ENCODE peak calls at places on chromosomes 3 and 15, in four cellular contexts. X is mammary epithelial cell, K is neural progenitor cell, V is PC-9. T is an unnamed sample. For H3K79me2, the result is how much of the 10 kb centered on the place peaks cover.

GRCh38 chr15:22956257-22956979 is 23.8 kb downstream of the CYFIP1 start:
- DNase-seq in X (no peak), K (peak), V (no peak), T (no peak)

GRCh38 chr3:102078864-102079808 is 229.8 kb downstream of the NFKBIZ start:
- DNase-seq in X (no peak), K (peak), V (peak), T (peak)

GRCh38 chr3:71022552-71023335 is 560.8 kb downstream of the FOXP1 start:
- DNase-seq in X (peak), K (peak), V (no peak), T (no peak)

GRCh38 chr15:58148120-58148519 is 9.9 kb downstream of the AQP9 start:
- DNase-seq in X (no peak), K (no peak), V (no peak), T (no peak)

GRCh38 chr3:16512435-16513140 is 911 bp downstream of the RFTN1 start:
- DNase-seq in X (no peak), K (peak), V (no peak), T (no peak)

GRCh38 chr3:36924748-36925521 is 19.9 kb downstream of the TRANK1 start:
- DNase-seq in X (no peak), K (no peak), V (no peak), T (no peak)

GRCh38 chr3:2870714-2871353 is 239.3 kb downstream of the IL5RA start:
- DNase-seq in X (no peak), K (no peak), V (no peak), T (no peak)

GRCh38 chr15:78044407-78045155 is 32.9 kb downstream of the TBC1D2B start:
- DNase-seq in X (no peak), K (no peak), V (no peak), T (no peak)

GRCh38 chr3:49199244-49199899 is 28.0 kb downstream of the KLHDC8B start:
- DNase-seq in X (peak), K (no peak), V (no peak), T (no peak)

GRCh38 chr3:52196977-52197376 is 983 bp upstream of the ALAS1 start:
- DNase-seq in X (no peak), K (no peak), V (no peak), T (no peak)

GRCh38 chr3:48695113-48695753 is 9.5 kb upstream of the NCKIPSD start:
- DNase-seq in X (peak), K (peak), V (no peak), T (no peak)

GRCh38 chr3:152309535-152310317 is 41.0 kb downstream of the MBNL1 start:
- DNase-seq in X (peak), K (no peak), V (no peak), T (no peak)

GRCh38 chr3:12591456-12591855 is 34.6 kb downstream of the MKRN2 start:
- DNase-seq in X (no peak), K (no peak), V (no peak), T (no peak)

GRCh38 chr3:114231616-114232015 is 5.8 kb downstream of the ZNF80 start:
- DNase-seq in X (no peak), K (no peak), V (no peak), T (no peak)

GRCh38 chr3:87246662-87247061 is 19.6 kb downstream of the CHMP2B start:
- DNase-seq in X (no peak), K (no peak), V (no peak), T (no peak)

GRCh38 chr3:133591271-133591742 is 17.8 kb downstream of the CDV3 start:
- DNase-seq in X (peak), K (no peak), V (peak), T (no peak)

GRCh38 chr15:77180757-77181156 is 109.8 kb upstream of the TSPAN3 start:
- DNase-seq in X (peak), K (no peak), V (no peak), T (no peak)

GRCh38 chr3:8201886-8202285 is 299.7 kb upstream of the LMCD1 start:
- DNase-seq in X (no peak), K (peak), V (no peak), T (no peak)

GRCh38 chr3:52178537-52178936 is 19.4 kb upstream of the ALAS1 start:
- DNase-seq in X (no peak), K (no peak), V (no peak), T (no peak)

GRCh38 chr3:174331095-174331802 is 527.9 kb upstream of the NAALADL2 start:
- DNase-seq in X (no peak), K (no peak), V (no peak), T (no peak)

GRCh38 chr15:85992224-85992623 is 87.4 kb upstream of the AGBL1 start:
- DNase-seq in X (no peak), K (no peak), V (no peak), T (no peak)

GRCh38 chr3:184352149-184352785 is 9.1 kb downstream of the CLCN2 start:
- DNase-seq in X (no peak), K (no peak), V (no peak), T (no peak)

DNA sequence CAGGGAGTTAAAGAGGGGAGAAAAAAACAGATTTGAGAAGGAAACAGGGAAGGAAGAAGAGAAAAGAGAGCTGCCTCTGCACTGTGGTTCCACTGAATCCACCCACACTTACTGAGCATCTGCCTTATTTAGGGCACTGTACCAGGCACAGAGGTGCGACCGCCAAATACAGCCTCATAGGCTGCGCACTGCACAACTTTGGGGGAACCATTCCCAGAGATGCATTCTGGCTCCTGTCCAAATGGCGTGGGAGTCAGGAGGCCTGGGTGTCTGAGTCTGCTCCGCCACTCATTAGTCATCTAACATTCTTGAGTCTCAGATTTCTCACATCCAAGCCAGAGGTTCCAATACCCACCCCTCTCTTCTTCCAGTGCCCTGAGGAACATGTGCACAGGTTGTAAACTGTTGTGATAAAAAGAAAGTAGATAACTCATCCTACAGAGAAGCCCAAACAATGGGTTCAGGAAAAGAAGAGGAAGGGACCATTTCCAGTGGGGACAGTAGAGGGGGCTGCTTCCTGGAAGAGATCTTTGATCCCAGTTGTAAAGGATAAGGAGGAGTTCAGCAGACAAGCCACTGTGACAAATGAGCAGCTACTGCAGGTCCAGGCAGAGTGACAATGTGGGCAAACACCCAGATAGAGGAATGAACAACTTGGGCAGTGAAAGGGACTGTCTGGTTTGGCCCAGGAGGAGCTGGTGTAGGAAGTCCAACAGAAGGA is 254.6 kb downstream of the UACA start:
- DNase-seq in X (peak), K (peak), V (peak), T (no peak)
- TF ChIP-seq CTCF in X (no peak), K (peak), V (no peak), T (no peak)

GRCh38 chr3:11238057-11238456 is 34.1 kb upstream of the ATG7 start:
- DNase-seq in X (peak), K (no peak), V (peak), T (no peak)
- H3K4me2 ChIP-seq in X (peak), K (no peak), V (peak), T (no peak)

DNA sequence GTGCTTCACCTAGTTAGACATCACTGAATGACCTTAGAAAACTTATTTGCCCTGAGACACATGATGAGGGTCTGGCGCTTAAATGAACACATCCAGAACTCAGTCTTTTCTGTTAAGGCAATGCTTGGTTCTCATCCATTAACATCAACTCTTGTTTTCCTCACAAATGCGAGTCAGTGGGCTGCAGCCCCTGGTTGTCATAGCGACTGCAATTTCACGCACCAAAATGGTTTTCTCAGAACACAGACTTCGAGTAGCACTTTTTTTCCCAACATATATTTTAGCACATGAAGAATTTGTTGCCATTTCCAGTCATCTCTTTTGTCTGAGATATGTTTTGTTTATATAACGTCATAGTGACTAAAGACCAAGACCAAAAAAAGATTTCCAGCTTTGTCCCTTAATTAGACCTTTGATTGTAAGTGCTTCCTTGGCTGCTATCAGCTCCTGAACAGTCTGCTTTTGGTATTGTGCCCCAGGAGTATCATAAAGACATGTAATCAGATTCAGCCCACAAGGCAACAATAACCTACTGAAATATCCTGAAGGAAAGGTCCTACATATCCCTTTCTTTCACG is 68.5 kb downstream of the GPR176 start:
- DNase-seq in X (no peak), K (no peak), V (no peak), T (no peak)
- H3K79me2 ChIP-seq in X (under half), K (under half), V (under half), T (under half)

GRCh38 chr15:81161215-81161673 is 27.2 kb downstream of the CFAP161 start:
- DNase-seq in X (no peak), K (no peak), V (no peak), T (peak)

GRCh38 chr15:81165565-81165964 is 31.1 kb upstream of the IL16 start:
- DNase-seq in X (peak), K (no peak), V (no peak), T (no peak)

GRCh38 chr15:81161851-81162250 is 27.8 kb downstream of the CFAP161 start:
- DNase-seq in X (no peak), K (no peak), V (no peak), T (no peak)

GRCh38 chr15:81166949-81167816 is 29.5 kb upstream of the IL16 start:
- DNase-seq in X (no peak), K (no peak), V (no peak), T (no peak)

DNA sequence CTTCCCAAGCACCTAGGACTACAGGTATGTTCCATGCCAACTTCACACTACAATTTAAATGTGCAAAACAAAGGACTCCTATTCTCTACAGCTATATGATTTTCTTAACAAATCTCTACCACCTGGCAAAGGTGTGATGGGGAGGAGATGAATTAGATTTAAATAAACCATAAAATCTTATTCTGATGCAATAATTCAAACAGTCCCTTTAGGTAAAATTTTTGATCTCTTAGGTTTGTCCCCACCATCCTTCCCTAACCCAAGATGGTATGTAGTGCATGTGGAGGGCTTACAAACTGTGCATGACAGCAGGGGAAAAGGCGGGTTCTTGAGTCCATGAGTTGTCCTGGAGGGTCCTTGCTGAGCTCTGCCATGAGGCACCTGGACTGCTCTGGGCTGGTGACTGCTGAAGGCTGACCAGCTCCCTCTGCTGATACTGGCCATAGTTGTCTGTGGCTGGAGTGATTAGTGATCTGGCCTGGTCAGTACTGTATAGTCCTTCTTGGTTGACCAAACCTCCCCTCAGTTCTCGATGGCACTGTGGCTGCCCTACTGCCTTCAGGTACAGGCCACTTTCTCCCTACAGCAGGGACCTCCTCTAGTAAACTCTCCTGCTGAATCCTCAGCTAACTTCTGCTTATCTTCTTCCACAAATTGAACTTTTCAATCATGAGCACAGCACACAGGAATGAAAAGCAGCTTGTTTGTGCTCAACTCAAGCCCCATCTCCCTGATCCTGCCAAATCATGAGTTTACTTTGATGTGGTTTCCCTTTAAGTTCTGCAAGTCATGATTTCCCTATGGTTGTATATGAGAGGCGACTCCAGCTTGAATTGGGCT is 30.1 kb downstream of the CFAP161 start:
- DNase-seq in X (peak), K (peak), V (no peak), T (no peak)
- TF ChIP-seq CTCF in X (peak), K (no peak), V (no peak), T (peak)

GRCh38 chr15:74525328-74525727 is 15.7 kb upstream of the ARID3B start:
- DNase-seq in X (peak), K (no peak), V (no peak), T (no peak)

GRCh38 chr15:74529911-74530310 is 11.1 kb upstream of the ARID3B start:
- DNase-seq in X (peak), K (no peak), V (no peak), T (no peak)

GRCh38 chr15:74523982-74524381 is 17.0 kb upstream of the ARID3B start:
- DNase-seq in X (peak), K (no peak), V (peak), T (no peak)

GRCh38 chr15:74528876-74529275 is 12.1 kb upstream of the ARID3B start:
- DNase-seq in X (no peak), K (no peak), V (no peak), T (no peak)

DNA sequence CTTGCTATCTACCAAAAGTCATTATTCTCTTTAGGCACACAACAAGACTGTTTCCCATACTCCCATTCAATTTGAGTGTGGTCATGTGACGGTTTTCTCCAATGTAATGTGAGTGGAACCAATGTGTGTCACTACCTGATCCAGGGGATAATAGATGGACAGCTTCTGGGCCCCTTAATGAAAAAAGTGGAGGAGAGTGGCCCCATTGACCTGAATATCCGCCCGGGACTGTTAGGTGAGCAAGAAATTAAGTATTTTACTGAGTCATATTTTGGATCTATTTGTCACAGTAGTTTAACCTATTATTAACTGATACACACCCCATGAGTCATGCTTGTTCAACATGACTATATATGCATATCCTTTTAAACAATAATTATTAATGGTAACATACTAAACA is 15.1 kb upstream of the ARID3B start:
- DNase-seq in X (peak), K (no peak), V (peak), T (no peak)
- H3K4me2 ChIP-seq in X (peak), K (no peak), V (peak), T (no peak)

GRCh38 chr3:42591811-42592210 is 1.2 kb downstream of the SS18L2 start:
- DNase-seq in X (no peak), K (peak), V (no peak), T (no peak)
- H3K79me2 ChIP-seq in X (under half), K (under half), V (under half), T (under half)

GRCh38 chr3:125606291-125606690 is 11.0 kb upstream of the OSBPL11 start:
- DNase-seq in X (no peak), K (no peak), V (no peak), T (no peak)

GRCh38 chr3:125605771-125606170 is 10.5 kb upstream of the OSBPL11 start:
- DNase-seq in X (no peak), K (peak), V (no peak), T (no peak)

GRCh38 chr3:125608419-125608818 is 13.1 kb upstream of the OSBPL11 start:
- DNase-seq in X (no peak), K (no peak), V (no peak), T (no peak)

DNA sequence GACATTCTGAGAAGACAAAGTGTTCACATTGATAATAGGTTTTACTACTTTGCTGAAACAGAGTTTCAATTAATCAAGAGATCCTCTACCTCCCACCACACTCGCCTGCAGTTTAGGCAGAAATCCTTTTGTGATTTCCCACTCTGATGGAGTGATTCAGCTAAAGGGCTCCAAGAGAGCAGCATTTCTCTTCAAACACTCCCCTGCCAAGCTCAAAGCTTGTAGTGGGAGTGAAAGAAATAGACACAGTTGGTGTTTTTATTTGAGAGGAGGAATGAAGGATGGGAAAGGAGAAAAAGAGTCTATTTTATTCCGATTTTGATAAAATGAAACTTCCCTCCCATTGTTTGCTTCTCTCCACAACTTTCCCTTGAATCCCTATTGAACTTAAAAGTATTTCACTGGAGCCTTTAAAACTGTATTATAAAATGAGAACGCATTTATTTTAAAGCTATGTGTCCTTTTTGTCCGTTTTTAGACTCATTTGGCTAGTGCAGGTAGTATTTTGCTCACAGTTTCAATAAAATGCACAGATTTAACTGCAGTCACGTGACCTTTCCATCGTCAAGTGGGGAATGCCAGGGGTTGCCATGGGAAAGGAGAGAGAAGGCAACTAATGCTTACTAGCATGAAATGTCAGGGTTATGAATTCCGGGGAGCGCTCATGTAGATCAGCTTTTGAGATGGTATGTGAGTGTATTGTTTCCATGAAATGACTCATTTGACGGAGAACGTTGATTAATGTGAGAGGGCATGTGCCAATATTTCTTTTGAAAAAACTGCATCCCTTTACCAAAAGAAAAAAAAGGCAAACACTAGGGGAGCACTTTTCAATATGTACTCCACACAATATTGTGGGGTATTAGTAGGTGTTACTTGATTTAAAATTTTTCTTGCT is 7.7 kb upstream of the OSBPL11 start:
- DNase-seq in X (peak), K (peak), V (peak), T (no peak)
- TF ChIP-seq CTCF in X (peak), K (peak), V (no peak), T (no peak)

GRCh38 chr15:75091814-75092213 is 68.4 kb downstream of the PPCDC start:
- DNase-seq in X (peak), K (no peak), V (no peak), T (no peak)

GRCh38 chr15:75098371-75098770 is 75.0 kb downstream of the PPCDC start:
- DNase-seq in X (no peak), K (no peak), V (no peak), T (no peak)

GRCh38 chr15:75100679-75101078 is 77.3 kb downstream of the PPCDC start:
- DNase-seq in X (no peak), K (no peak), V (no peak), T (no peak)

GRCh38 chr15:75097939-75098338 is 74.5 kb downstream of the PPCDC start:
- DNase-seq in X (no peak), K (no peak), V (no peak), T (no peak)

GRCh38 chr15:75095594-75095993 is 72.2 kb downstream of the PPCDC start:
- DNase-seq in X (no peak), K (no peak), V (no peak), T (no peak)
- H3K4me2 ChIP-seq in X (no peak), K (no peak), V (no peak), T (peak)

GRCh38 chr3:107523361-107524213 is 825 bp downstream of the BBX start:
- DNase-seq in X (peak), K (peak), V (peak), T (peak)

GRCh38 chr3:107524214-107525100 is 1.7 kb downstream of the BBX start:
- DNase-seq in X (peak), K (peak), V (peak), T (peak)

GRCh38 chr3:107525101-107525953 is 2.6 kb downstream of the BBX start:
- DNase-seq in X (peak), K (peak), V (peak), T (peak)

GRCh38 chr3:107522510-107523360 is at the start of gene BBX:
- DNase-seq in X (peak), K (peak), V (peak), T (peak)

GRCh38 chr3:107525954-107526305 is 3.2 kb downstream of the BBX start:
- DNase-seq in X (no peak), K (no peak), V (no peak), T (no peak)
- H3K79me2 ChIP-seq in X (half or more), K (half or more), V (under half), T (under half)

T was measured in MM.1S.